ENCODE peak calls at places on chromosomes 13 and 19, in five cellular contexts. P is heart left ventricle, E is colonic mucosa, F is breast epithelium, O is GM23248. M is an unnamed sample. For H3K9me3, the result is how much of the 10 kb centered on the place peaks cover.

GRCh38 chr19:10120538-10121198 is 969 bp upstream of the EIF3G start:
- DNase-seq in O (peak), F (no peak), P (no peak), E (no peak), M (no peak)

GRCh38 chr13:67355791-67356190 is 125.7 kb upstream of the PCDH9 start:
- DNase-seq in P (no peak), F (no peak), E (no peak), O (no peak), M (no peak)

GRCh38 chr13:94716016-94716415 is 3.7 kb upstream of the SOX21 start:
- DNase-seq in O (no peak), P (no peak), F (no peak), E (no peak), M (no peak)

GRCh38 chr13:28753208-28753892 is 34.6 kb upstream of the SLC46A3 start:
- DNase-seq in O (peak), P (peak), E (peak), F (peak), M (no peak)

GRCh38 chr13:103878891-103879605 is 812.8 kb upstream of the SLC10A2 start:
- DNase-seq in P (no peak), O (no peak), F (no peak), E (no peak), M (no peak)

GRCh38 chr19:34835952-34836351 is 62.9 kb upstream of the ZNF599 start:
- DNase-seq in E (no peak), F (no peak), P (no peak), O (no peak), M (no peak)

GRCh38 chr13:46684287-46685001 is 112.5 kb downstream of the ESD start:
- DNase-seq in P (no peak), E (no peak), O (no peak), F (no peak), M (no peak)

GRCh38 chr13:112818040-112818697 is 128.3 kb downstream of the ATP11A start:
- DNase-seq in F (no peak), O (no peak), P (no peak), E (no peak), M (no peak)

GRCh38 chr13:50140153-50140552 is 124.9 kb downstream of the KCNRG start:
- DNase-seq in P (no peak), F (no peak), E (no peak), O (peak), M (no peak)

GRCh38 chr19:46000497-46001246 is 5.4 kb downstream of the CCDC61 start:
- DNase-seq in E (peak), P (no peak), F (no peak), O (peak), M (peak)

GRCh38 chr19:13935765-13936486 is 2.3 kb downstream of the PODNL1 start:
- DNase-seq in P (no peak), F (no peak), E (no peak), O (no peak), M (no peak)

GRCh38 chr19:3866798-3867638 is 1.8 kb downstream of the ZFR2 start:
- DNase-seq in P (no peak), O (no peak), F (no peak), E (no peak), M (no peak)

GRCh38 chr13:50128406-50129048 is 113.3 kb downstream of the KCNRG start:
- DNase-seq in F (no peak), P (no peak), O (no peak), E (no peak), M (peak)

GRCh38 chr13:113785051-113786010 is 26.3 kb downstream of the TMEM255B start:
- DNase-seq in E (no peak), F (no peak), O (peak), P (no peak), M (no peak)

GRCh38 chr13:95787356-95788099 is 110.6 kb downstream of the DNAJC3 start:
- DNase-seq in O (peak), E (no peak), P (no peak), F (no peak), M (no peak)

GRCh38 chr13:40916207-40916998 is 102.7 kb downstream of the ELF1 start:
- DNase-seq in F (no peak), E (no peak), O (peak), P (no peak), M (no peak)

GRCh38 chr13:112861876-112862615 is 107.0 kb upstream of the MCF2L start:
- DNase-seq in P (no peak), F (no peak), O (no peak), E (no peak), M (no peak)

GRCh38 chr19:3464797-3465235 is 15.5 kb downstream of the SMIM24 start:
- DNase-seq in E (no peak), P (no peak), O (no peak), F (no peak), M (no peak)

GRCh38 chr13:42377640-42378382 is 105.9 kb downstream of the AKAP11 start:
- DNase-seq in P (no peak), F (no peak), O (no peak), E (no peak), M (peak)

GRCh38 chr13:63351533-63351932 is 1935.9 kb upstream of the PCDH20 start:
- DNase-seq in F (no peak), P (no peak), E (no peak), O (no peak), M (no peak)

GRCh38 chr13:105735269-105735668 is 800.2 kb downstream of the EFNB2 start:
- DNase-seq in P (no peak), E (no peak), O (no peak), F (no peak), M (no peak)

GRCh38 chr13:113834496-113835200 is 29.2 kb downstream of the GAS6 start:
- DNase-seq in P (no peak), F (no peak), O (no peak), E (no peak), M (no peak)

GRCh38 chr13:51229731-51230130 is 7.5 kb downstream of the FAM124A start:
- DNase-seq in E (no peak), P (no peak), F (no peak), O (no peak), M (no peak)

GRCh38 chr13:62033932-62034331 is 618.3 kb upstream of the PCDH20 start:
- DNase-seq in O (no peak), F (no peak), P (no peak), E (no peak), M (no peak)

GRCh38 chr19:11479470-11480080 is 1.3 kb downstream of the ELAVL3 start:
- DNase-seq in F (no peak), P (no peak), E (peak), O (peak), M (no peak)

GRCh38 chr19:932647-933552 is 7.1 kb downstream of the ARID3A start:
- DNase-seq in P (peak), O (peak), E (peak), F (peak), M (no peak)

GRCh38 chr13:40664100-40665060 is 2.1 kb downstream of the FOXO1 start:
- DNase-seq in P (peak), E (peak), F (peak), O (peak), M (peak)

GRCh38 chr19:11693505-11694499 is 44.9 kb downstream of the ZNF823 start:
- DNase-seq in P (no peak), E (peak), O (peak), F (no peak), M (no peak)

GRCh38 chr19:4764290-4764660 is 27.3 kb upstream of the FEM1A start:
- DNase-seq in O (no peak), F (no peak), E (no peak), P (no peak), M (no peak)

GRCh38 chr19:7831452-7831851 is 1.4 kb downstream of the EVI5L start:
- DNase-seq in O (peak), F (no peak), E (no peak), P (no peak), M (no peak)

GRCh38 chr19:33659835-33660234 is 38.1 kb downstream of the CHST8 start:
- DNase-seq in O (no peak), E (no peak), P (no peak), F (no peak), M (no peak)

GRCh38 chr19:34041922-34042521 is 130.3 kb upstream of the LSM14A start:
- DNase-seq in E (peak), P (peak), F (peak), O (peak), M (peak)

GRCh38 chr19:5839312-5840017 is at the start of gene FUT6:
- DNase-seq in F (no peak), O (no peak), E (peak), P (no peak), M (no peak)

DNA sequence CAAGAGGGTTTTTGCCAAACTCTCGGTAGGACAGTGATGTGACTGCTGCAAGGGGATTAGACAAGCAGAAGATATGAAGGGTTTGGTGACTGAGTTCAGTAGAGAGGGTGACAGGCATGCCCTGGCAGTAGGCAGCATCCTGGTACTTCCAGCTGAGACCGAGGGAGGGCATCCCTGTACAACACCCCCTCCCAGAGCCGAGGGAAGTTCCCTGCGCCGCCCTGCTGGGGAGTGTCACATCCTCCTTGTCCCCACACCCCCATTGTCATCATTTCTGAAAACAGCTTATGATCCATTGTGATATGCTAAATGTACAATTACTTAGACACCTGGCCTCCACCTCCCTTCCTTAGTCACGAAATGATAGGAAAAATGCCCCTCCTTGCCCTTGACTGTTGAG is 14.6 kb downstream of the ZNF544 start:
- DNase-seq in P (no peak), O (no peak), E (no peak), F (no peak), M (no peak)
- H3K9me3 ChIP-seq in P (under half), O (under half), E (under half), F (half or more), M (half or more)

GRCh38 chr13:22589880-22590279 is 590.9 kb upstream of the SGCG start:
- DNase-seq in P (no peak), F (no peak), E (no peak), O (no peak), M (no peak)
- H3K9me3 ChIP-seq in P (under half), F (under half), E (under half), O (under half), M (under half)

DNA sequence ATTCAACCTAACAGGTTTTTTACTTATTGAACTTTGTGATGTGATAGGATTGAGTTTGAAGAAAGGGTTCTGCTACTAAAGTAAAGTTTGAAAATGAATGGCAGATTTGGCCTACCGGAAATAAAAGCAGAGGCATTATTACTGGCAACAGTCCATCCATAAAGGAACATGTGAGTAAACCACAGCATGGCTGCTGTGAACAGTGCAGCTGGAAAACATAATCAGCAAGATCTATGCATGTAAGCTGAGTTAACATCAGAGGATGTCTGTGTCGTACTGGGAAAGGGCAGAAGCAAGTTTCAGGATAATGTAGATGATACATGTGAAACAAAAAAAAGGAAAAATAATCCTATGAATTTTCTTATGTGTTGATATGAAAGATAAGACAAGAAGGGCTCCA is 87.6 kb downstream of the CYSLTR2 start:
- DNase-seq in P (no peak), E (no peak), F (no peak), O (no peak), M (no peak)
- H3K9me3 ChIP-seq in P (under half), E (under half), F (under half), O (under half), M (under half)

GRCh38 chr19:18912933-18913332 is 6.3 kb downstream of the COPE start:
- DNase-seq in O (no peak), E (no peak), F (no peak), P (no peak), M (no peak)
- H3K9me3 ChIP-seq in O (under half), E (under half), F (under half), P (under half), M (under half)

DNA sequence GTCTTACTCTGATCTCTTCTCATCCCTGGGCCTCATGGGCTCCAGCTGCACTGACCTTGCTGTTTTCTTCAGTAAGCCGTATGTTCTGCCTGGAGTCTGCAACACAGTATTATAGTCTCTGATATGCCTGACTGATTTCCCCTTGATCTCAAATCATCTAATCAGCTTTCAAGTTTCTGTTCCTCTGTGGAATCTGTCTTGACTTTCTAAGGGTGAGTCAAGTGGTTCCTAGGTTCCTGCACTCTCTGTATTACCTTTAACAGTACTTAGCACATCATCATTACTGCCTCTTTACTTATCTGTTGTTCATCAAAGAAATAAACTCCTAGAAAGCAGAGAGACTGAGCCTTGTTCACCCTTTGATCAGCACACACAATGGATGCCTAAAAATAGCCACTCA is 350.7 kb downstream of the LMO7 start:
- DNase-seq in E (no peak), P (no peak), O (no peak), F (no peak), M (no peak)
- H3K9me3 ChIP-seq in E (under half), P (under half), O (under half), F (under half), M (under half)

GRCh38 chr19:40026597-40026970 is 29.4 kb downstream of the ZNF780B start:
- DNase-seq in E (no peak), P (no peak), F (no peak), O (no peak), M (no peak)

GRCh38 chr19:40025938-40026596 is 29.2 kb downstream of the ZNF546 start:
- DNase-seq in O (no peak), P (no peak), E (no peak), F (no peak), M (no peak)

GRCh38 chr19:40023969-40024368 is 27.1 kb downstream of the ZNF546 start:
- DNase-seq in O (no peak), F (no peak), P (no peak), E (no peak), M (no peak)
- H3K9me3 ChIP-seq in O (under half), F (half or more), P (under half), E (under half), M (half or more)